ENCODE peak calls at places on chromosomes 11 and 22, in eight cellular contexts. T is kidney; V is CD8-positive, alpha-beta T cell; H is mammary epithelial cell; R is fibroblast of lung; E is body of pancreas; X is left ventricle myocardium inferior; I is left lung. N is an unnamed sample.

GRCh38 chr11:119585038-119585666 is 143.8 kb downstream of the NECTIN1 start:
- DNase-seq in T (peak; percentile 85), V (no peak), H (peak; percentile 29), R (no peak), E (peak; percentile 51), X (no peak), I (peak; percentile 79), N (no peak)

GRCh38 chr11:82996966-82997606 is 74.6 kb downstream of the RAB30 start:
- DNase-seq in T (no peak), V (no peak), H (peak; percentile 24), R (no peak), E (peak; percentile 60), X (no peak), I (no peak), N (no peak)

GRCh38 chr22:43002198-43002577 is 12.8 kb downstream of the PACSIN2 start:
- DNase-seq in T (no peak), V (no peak), H (peak; percentile 81), R (peak; percentile 58), E (no peak), X (no peak), I (no peak), N (no peak)

GRCh38 chr22:48391820-48392219 is 1435.9 kb downstream of the BRD1 start:
- DNase-seq in T (no peak), V (no peak), H (no peak), R (no peak), E (no peak), X (no peak), I (no peak), N (no peak)

GRCh38 chr11:32466279-32466915 is 31.1 kb upstream of the WT1 start:
- DNase-seq in T (no peak), V (no peak), H (peak; percentile 4), R (no peak), E (no peak), X (no peak), I (no peak), N (no peak)

GRCh38 chr11:20790622-20791021 is 121.2 kb downstream of the NELL1 start:
- DNase-seq in T (peak; percentile 59), V (no peak), H (no peak), R (no peak), E (no peak), X (no peak), I (peak; percentile 61), N (no peak)

GRCh38 chr11:44793350-44794090 is 66.8 kb downstream of the TSPAN18 start:
- DNase-seq in T (no peak), V (no peak), H (no peak), R (peak; percentile 18), E (no peak), X (no peak), I (no peak), N (no peak)

GRCh38 chr11:14435717-14436116 is 63.9 kb downstream of the COPB1 start:
- DNase-seq in T (no peak), V (no peak), H (no peak), R (no peak), E (no peak), X (no peak), I (no peak), N (no peak)

GRCh38 chr11:64848779-64849599 is 4.5 kb upstream of the CDC42BPG start:
- DNase-seq in T (peak; percentile 88), V (no peak), H (no peak), R (no peak), E (peak; percentile 91), X (no peak), I (peak; percentile 69), N (no peak)

GRCh38 chr11:26827567-26828037 is 105.7 kb upstream of the SLC5A12 start:
- DNase-seq in T (no peak), V (no peak), H (peak; percentile 7), R (peak; percentile 82), E (peak; percentile 9), X (no peak), I (no peak), N (no peak)

GRCh38 chr11:83819936-83820549 is 533.9 kb upstream of the CCDC90B start:
- DNase-seq in T (no peak), V (no peak), H (peak; percentile 48), R (peak; percentile 84), E (peak; percentile 34), X (no peak), I (no peak), N (no peak)

GRCh38 chr11:119062779-119063178 is 4.8 kb upstream of the VPS11 start:
- DNase-seq in T (no peak), V (no peak), H (peak; percentile 43), R (peak; percentile 73), E (peak; percentile 73), X (no peak), I (no peak), N (no peak)

GRCh38 chr22:28885939-28886338 is 2.6 kb downstream of the ZNRF3 start:
- DNase-seq in T (no peak), V (no peak), H (no peak), R (no peak), E (no peak), X (no peak), I (no peak), N (no peak)

GRCh38 chr22:28629420-28630184 is 50.0 kb downstream of the TTC28 start:
- DNase-seq in T (no peak), V (no peak), H (no peak), R (peak; percentile 38), E (no peak), X (no peak), I (no peak), N (no peak)

GRCh38 chr11:3859373-3859881 is 4.0 kb downstream of the STIM1 start:
- DNase-seq in T (no peak), V (no peak), H (no peak), R (no peak), E (peak; percentile 61), X (peak; percentile 69), I (no peak), N (no peak)

GRCh38 chr11:61645179-61645868 is 34.9 kb upstream of the DAGLA start:
- DNase-seq in T (no peak), V (no peak), H (no peak), R (no peak), E (no peak), X (peak; percentile 43), I (no peak), N (no peak)

GRCh38 chr22:36257308-36257707 is 4.4 kb downstream of the APOL1 start:
- DNase-seq in T (no peak), V (no peak), H (no peak), R (no peak), E (no peak), X (no peak), I (no peak), N (peak; percentile 83)

GRCh38 chr22:36258750-36259619 is 6.1 kb downstream of the APOL1 start:
- DNase-seq in T (peak; percentile 79), V (no peak), H (no peak), R (peak; percentile 63), E (no peak), X (peak; percentile 34), I (no peak), N (no peak)

GRCh38 chr22:36253523-36254490 is 874 bp downstream of the APOL1 start:
- DNase-seq in T (peak; percentile 63), V (no peak), H (no peak), R (peak; percentile 47), E (peak; percentile 27), X (no peak), I (no peak), N (no peak)

GRCh38 chr22:36257948-36258674 is 5.2 kb downstream of the APOL1 start:
- DNase-seq in T (peak; percentile 67), V (no peak), H (no peak), R (no peak), E (no peak), X (no peak), I (no peak), N (peak; percentile 79)

DNA sequence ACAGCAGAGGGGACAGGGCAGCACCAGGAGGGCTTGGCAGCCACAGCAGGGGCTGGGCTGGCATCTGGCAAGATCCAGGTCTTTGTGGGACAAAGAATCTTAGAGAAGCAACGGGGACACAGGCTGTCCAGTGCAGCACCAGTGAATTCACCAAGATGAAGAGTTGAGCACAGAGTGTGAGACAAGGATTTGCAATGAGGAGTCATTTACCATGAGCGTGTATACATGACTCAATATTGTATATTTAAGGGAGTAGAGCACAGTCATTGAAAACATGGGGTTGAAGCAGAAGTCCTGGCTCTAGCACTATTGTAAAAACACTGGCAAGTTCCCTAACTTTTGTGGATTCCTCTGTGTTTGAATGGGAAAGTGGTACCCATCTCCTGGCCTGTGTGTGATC is 3.5 kb downstream of the APOL1 start:
- DNase-seq in T (no peak), V (no peak), H (no peak), R (no peak), E (no peak), X (no peak), I (no peak), N (no peak)
- H3K4me1 ChIP-seq in T (no peaks in the 10 kb centered on the region), V (peaks cover 43% of the 10 kb centered on the region), H (no peaks in the 10 kb centered on the region), R (peaks cover 10% of the 10 kb centered on the region), E (no peaks in the 10 kb centered on the region), X (peaks cover 75% of the 10 kb centered on the region), I (peaks cover 70% of the 10 kb centered on the region), N (peaks cover 52% of the 10 kb centered on the region)

DNA sequence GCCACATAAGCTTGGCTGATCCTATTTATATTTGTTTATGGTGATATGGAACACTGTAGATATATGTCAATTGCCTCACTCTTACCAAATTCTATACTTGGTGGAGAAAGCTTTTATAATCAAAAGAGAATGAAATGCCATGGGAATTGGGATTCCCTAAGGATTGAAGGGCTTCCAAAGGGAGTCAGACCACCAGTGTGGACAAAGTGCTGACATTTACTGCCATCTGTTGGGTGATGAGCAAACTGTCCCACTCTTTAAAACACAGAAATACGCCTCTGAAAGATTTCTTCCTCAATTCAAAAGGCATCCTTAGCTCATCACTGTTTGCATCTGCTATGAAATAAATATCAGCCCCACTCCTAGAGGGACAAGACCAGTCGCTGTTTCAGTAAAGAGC is 7.1 kb downstream of the SLC1A2 start:
- DNase-seq in T (no peak), V (no peak), H (no peak), R (no peak), E (no peak), X (no peak), I (no peak), N (no peak)
- TF ChIP-seq CTCF in T (peak; percentile 4), V (peak; percentile 17), H (peak; percentile 37), R (peak; percentile 30), E (no peak), X (peak; percentile 43), I (peak; percentile 14), N (no peak)

DNA sequence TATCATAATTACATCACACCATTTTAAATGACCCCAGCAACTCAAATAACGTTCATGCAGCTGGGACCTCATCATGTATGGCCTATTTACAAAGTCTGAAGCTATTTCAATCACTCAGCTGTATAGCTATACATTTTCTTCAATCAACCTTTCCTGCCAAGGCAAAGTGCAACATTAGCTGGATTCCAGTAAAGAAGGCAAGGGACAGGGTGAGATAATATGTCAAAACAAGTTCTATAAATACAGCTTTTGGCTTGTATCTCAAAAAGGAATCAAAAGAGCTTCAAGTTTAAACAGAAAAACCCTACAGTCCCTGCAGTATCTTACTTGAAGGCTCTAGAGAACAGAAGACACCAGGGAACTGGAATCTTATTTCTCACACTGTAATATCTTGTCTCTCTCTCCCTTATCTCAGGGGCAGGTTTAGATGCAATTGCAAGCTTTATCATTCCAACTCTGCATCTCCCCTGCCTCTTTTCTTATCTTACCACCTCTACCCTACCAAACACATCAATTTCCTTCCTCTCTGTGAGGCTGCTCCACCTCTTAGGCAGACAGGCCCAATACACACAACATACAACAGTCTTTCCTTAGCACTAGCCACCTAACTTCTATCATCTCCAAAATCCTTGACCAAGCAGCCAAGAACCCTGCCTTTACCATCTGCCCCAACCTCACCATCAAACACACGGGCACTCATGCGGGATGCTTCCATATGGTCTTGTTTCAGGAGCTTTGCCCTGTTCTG is 34.5 kb downstream of the CELF1 start:
- DNase-seq in T (no peak), V (no peak), H (no peak), R (no peak), E (no peak), X (no peak), I (no peak), N (no peak)
- H3K4me1 ChIP-seq in T (peaks cover 14% of the 10 kb centered on the region), V (peaks cover 63% of the 10 kb centered on the region), H (peaks cover 16% of the 10 kb centered on the region), R (peaks cover 23% of the 10 kb centered on the region), E (peaks cover 38% of the 10 kb centered on the region), X (peaks cover 100% of the 10 kb centered on the region), I (peaks cover 98% of the 10 kb centered on the region), N (peaks cover 89% of the 10 kb centered on the region)

GRCh38 chr22:46758867-46759290 is 3.6 kb upstream of the TBC1D22A start:
- DNase-seq in T (peak; percentile 55), V (peak; percentile 38), H (peak; percentile 43), R (peak; percentile 62), E (peak; percentile 77), X (no peak), I (peak; percentile 11), N (no peak)
- TF ChIP-seq CTCF in T (peak; percentile 73), V (peak; percentile 60), H (peak; percentile 82), R (peak; percentile 74), E (peak; percentile 52), X (peak; percentile 81), I (peak; percentile 63), N (peak; percentile 25)